ENCODE peak calls at places on chromosomes 5 and 9, in five cellular contexts. M is amniotic stem cell; R is stimulated activated effector memory CD8-positive, alpha-beta T cell treated with anti-CD3 and anti-CD28 coated beads, Interleukin-12 subunit alpha, Interleukin-12 subunit beta, amount 100 ng/mL, for 72 hours; Q is Ammon's horn; F is uterus. C is an unnamed sample.

GRCh38 chr5:95886340-95887044 is 64.0 kb upstream of the GLRX start:
- DNase-seq in M (no peak), R (no peak), Q (no peak), F (no peak), C (no peak)

GRCh38 chr9:19788152-19788551 is 685 bp downstream of the SLC24A2 start:
- DNase-seq in M (no peak), R (no peak), Q (peak), F (no peak), C (no peak)

GRCh38 chr9:92725266-92725545 is 39.4 kb downstream of the BICD2 start:
- DNase-seq in M (no peak), R (no peak), Q (no peak), F (no peak), C (no peak)

GRCh38 chr5:25995209-25995608 is 1043.2 kb downstream of the CDH9 start:
- DNase-seq in M (no peak), R (no peak), Q (no peak), F (no peak), C (no peak)

GRCh38 chr9:98569491-98569890 is 139.2 kb downstream of the GABBR2 start:
- DNase-seq in M (no peak), R (no peak), Q (no peak), F (no peak), C (no peak)

GRCh38 chr5:131521252-131521651 is 113.8 kb downstream of the RAPGEF6 start:
- DNase-seq in M (peak), R (no peak), Q (no peak), F (no peak), C (no peak)

GRCh38 chr5:127072861-127073846 is at the start of gene C5orf63:
- DNase-seq in M (peak), R (peak), Q (peak), F (peak), C (no peak)

GRCh38 chr5:82522912-82523311 is 244.8 kb upstream of the RPS23 start:
- DNase-seq in M (no peak), R (no peak), Q (no peak), F (no peak), C (no peak)

GRCh38 chr9:27457445-27457844 is 66.6 kb upstream of the IFNK start:
- DNase-seq in M (no peak), R (no peak), Q (no peak), F (no peak), C (no peak)

GRCh38 chr9:7150153-7150890 is 392.5 kb downstream of the KDM4C start:
- DNase-seq in M (no peak), R (no peak), Q (no peak), F (no peak), C (no peak)

GRCh38 chr9:93620041-93620506 is 43.7 kb downstream of the PHF2 start:
- DNase-seq in M (no peak), R (no peak), Q (no peak), F (no peak), C (no peak)

GRCh38 chr5:110159202-110159601 is 469.5 kb downstream of the MAN2A1 start:
- DNase-seq in M (peak), R (no peak), Q (no peak), F (no peak), C (no peak)

GRCh38 chr5:170151105-170151831 is 45.6 kb downstream of the FOXI1 start:
- DNase-seq in M (peak), R (no peak), Q (peak), F (no peak), C (no peak)

GRCh38 chr5:84381501-84382362 is 2.9 kb downstream of the EDIL3 start:
- DNase-seq in M (no peak), R (no peak), Q (peak), F (peak), C (no peak)

GRCh38 chr5:36877667-36878420 is 1.3 kb downstream of the NIPBL start:
- DNase-seq in M (no peak), R (no peak), Q (peak), F (no peak), C (no peak)

GRCh38 chr5:117054808-117055398 is 480.3 kb upstream of the SEMA6A start:
- DNase-seq in M (no peak), R (no peak), Q (no peak), F (no peak), C (no peak)

GRCh38 chr5:103346162-103346748 is 87.7 kb downstream of the MACIR start:
- DNase-seq in M (no peak), R (no peak), Q (no peak), F (no peak), C (no peak)

GRCh38 chr9:124130277-124131075 is 118.9 kb downstream of the LHX2 start:
- DNase-seq in M (no peak), R (no peak), Q (no peak), F (no peak), C (no peak)

GRCh38 chr5:135185461-135186075 is 151.5 kb upstream of the PITX1 start:
- DNase-seq in M (peak), R (no peak), Q (peak), F (no peak), C (no peak)

GRCh38 chr5:129204525-129204924 is 110.0 kb downstream of the ISOC1 start:
- DNase-seq in M (no peak), R (no peak), Q (no peak), F (no peak), C (no peak)

GRCh38 chr9:116387934-116388714 is 234.5 kb downstream of the PAPPA start:
- DNase-seq in M (no peak), R (no peak), Q (no peak), F (no peak), C (no peak)

GRCh38 chr5:128341056-128341455 is 197.0 kb downstream of the FBN2 start:
- DNase-seq in M (no peak), R (no peak), Q (no peak), F (no peak), C (no peak)

GRCh38 chr5:133723651-133724366 is 111.5 kb upstream of the FSTL4 start:
- DNase-seq in M (no peak), R (no peak), Q (no peak), F (no peak), C (no peak)

GRCh38 chr5:152271420-152271819 is 133.7 kb downstream of the NMUR2 start:
- DNase-seq in M (no peak), R (no peak), Q (peak), F (no peak), C (no peak)

GRCh38 chr9:2335260-2335659 is 286.3 kb upstream of the VLDLR start:
- DNase-seq in M (no peak), R (no peak), Q (no peak), F (no peak), C (no peak)

GRCh38 chr5:136810198-136810823 is 445.0 kb upstream of the TRPC7 start:
- DNase-seq in M (peak), R (no peak), Q (peak), F (no peak), C (peak)

GRCh38 chr9:133644968-133645765 is 9.0 kb downstream of the DBH start:
- DNase-seq in M (no peak), R (no peak), Q (no peak), F (no peak), C (no peak)

GRCh38 chr5:134053840-134054338 is 49.1 kb upstream of the VDAC1 start:
- DNase-seq in M (no peak), R (no peak), Q (no peak), F (no peak), C (no peak)

GRCh38 chr9:136533775-136534157 is 12.1 kb downstream of the NOTCH1 start:
- DNase-seq in M (no peak), R (peak), Q (no peak), F (no peak), C (no peak)

GRCh38 chr9:80874276-80874675 is 815.1 kb downstream of the TLE1 start:
- DNase-seq in M (no peak), R (no peak), Q (no peak), F (no peak), C (no peak)